ENCODE peak calls at places on chromosome 14, in six cellular contexts. L is foreskin fibroblast, F is breast epithelium, Q is heart right ventricle, W is HepG2, B is AG09309. A is an unnamed sample.

GRCh38 chr14:57831981-57832380 is 33.9 kb downstream of the SLC35F4 start:
- DNase-seq in L (no peak), F (no peak), Q (no peak), W (no peak), B (no peak), A (no peak)

GRCh38 chr14:77607741-77608302 is 8.6 kb downstream of the SPTLC2 start:
- DNase-seq in L (no peak), F (no peak), Q (no peak), W (no peak), B (no peak), A (no peak)

GRCh38 chr14:56715938-56716337 is 94.3 kb downstream of the OTX2 start:
- DNase-seq in L (no peak), F (no peak), Q (no peak), W (no peak), B (no peak), A (no peak)

GRCh38 chr14:35956376-35957000 is 130.3 kb downstream of the BRMS1L start:
- DNase-seq in L (no peak), F (no peak), Q (no peak), W (no peak), B (no peak), A (no peak)

GRCh38 chr14:69775012-69775411 is 8.1 kb downstream of the SRSF5 start:
- DNase-seq in L (no peak), F (no peak), Q (no peak), W (no peak), B (no peak), A (no peak)

GRCh38 chr14:87332001-87332400 is 661.0 kb downstream of the GALC start:
- DNase-seq in L (peak; percentile 88), F (no peak), Q (no peak), W (no peak), B (no peak), A (no peak)

GRCh38 chr14:48586099-48586498 is 910.7 kb upstream of the MDGA2 start:
- DNase-seq in L (no peak), F (no peak), Q (no peak), W (no peak), B (no peak), A (no peak)

GRCh38 chr14:89746654-89747053 is 207.9 kb downstream of the EFCAB11 start:
- DNase-seq in L (no peak), F (no peak), Q (no peak), W (no peak), B (no peak), A (no peak)

GRCh38 chr14:76546426-76547221 is 170.7 kb downstream of the ESRRB start:
- DNase-seq in L (no peak), F (no peak), Q (no peak), W (peak; percentile 25), B (no peak), A (no peak)

GRCh38 chr14:89190779-89191513 is 226.1 kb downstream of the FOXN3 start:
- DNase-seq in L (peak; percentile 57), F (no peak), Q (no peak), W (no peak), B (no peak), A (no peak)

GRCh38 chr14:87745507-87746118 is 247.4 kb downstream of the GALC start:
- DNase-seq in L (peak; percentile 51), F (no peak), Q (no peak), W (peak; percentile 23), B (no peak), A (peak; percentile 7)

GRCh38 chr14:36520601-36521525 is 831 bp upstream of the NKX2-1 start:
- DNase-seq in L (peak; percentile 45), F (no peak), Q (no peak), W (peak; percentile 44), B (no peak), A (no peak)

GRCh38 chr14:26873556-26873955 is 275.7 kb upstream of the NOVA1 start:
- DNase-seq in L (no peak), F (no peak), Q (no peak), W (no peak), B (no peak), A (no peak)

GRCh38 chr14:73612339-73613045 is at the start of gene ACOT6:
- DNase-seq in L (peak; percentile 84), F (peak; percentile 76), Q (peak; percentile 73), W (peak; percentile 79), B (peak; percentile 17), A (peak; percentile 29)

GRCh38 chr14:77580477-77580876 is 36.0 kb downstream of the SPTLC2 start:
- DNase-seq in L (no peak), F (no peak), Q (no peak), W (no peak), B (no peak), A (no peak)

GRCh38 chr14:72663956-72664650 is 229.8 kb downstream of the DPF3 start:
- DNase-seq in L (no peak), F (no peak), Q (no peak), W (no peak), B (no peak), A (no peak)

GRCh38 chr14:54651018-54651351 is 84.1 kb downstream of the SAMD4A start:
- DNase-seq in L (no peak), F (no peak), Q (no peak), W (no peak), B (no peak), A (no peak)

GRCh38 chr14:90812109-90812508 is 4.1 kb downstream of the TTC7B start:
- DNase-seq in L (no peak), F (no peak), Q (no peak), W (no peak), B (no peak), A (no peak)

GRCh38 chr14:51639668-51640316 is 11.9 kb upstream of the FRMD6 start:
- DNase-seq in L (no peak), F (no peak), Q (no peak), W (no peak), B (no peak), A (no peak)

GRCh38 chr14:104333903-104334811 is 195.8 kb downstream of the KIF26A start:
- DNase-seq in L (no peak), F (peak; percentile 43), Q (no peak), W (no peak), B (no peak), A (no peak)

GRCh38 chr14:38481939-38482678 is 226.2 kb upstream of the CLEC14A start:
- DNase-seq in L (peak; percentile 72), F (no peak), Q (no peak), W (no peak), B (peak; percentile 8), A (no peak)

GRCh38 chr14:69108358-69108757 is 44.6 kb downstream of the DCAF5 start:
- DNase-seq in L (no peak), F (no peak), Q (no peak), W (no peak), B (no peak), A (no peak)

GRCh38 chr14:77584809-77585208 is 31.6 kb downstream of the SPTLC2 start:
- DNase-seq in L (no peak), F (no peak), Q (no peak), W (no peak), B (no peak), A (no peak)

GRCh38 chr14:85528882-85529585 is 910 bp upstream of the FLRT2 start:
- DNase-seq in L (peak; percentile 90), F (no peak), Q (no peak), W (no peak), B (no peak), A (no peak)

GRCh38 chr14:106442857-106443256 is 916.5 kb downstream of the TMEM121 start:
- DNase-seq in L (no peak), F (no peak), Q (no peak), W (no peak), B (no peak), A (peak; percentile 40)
- TF ChIP-seq CTCF in L (no peak), F (no peak), Q (no peak), W (no peak), B (no peak), A (peak; percentile 54)

DNA sequence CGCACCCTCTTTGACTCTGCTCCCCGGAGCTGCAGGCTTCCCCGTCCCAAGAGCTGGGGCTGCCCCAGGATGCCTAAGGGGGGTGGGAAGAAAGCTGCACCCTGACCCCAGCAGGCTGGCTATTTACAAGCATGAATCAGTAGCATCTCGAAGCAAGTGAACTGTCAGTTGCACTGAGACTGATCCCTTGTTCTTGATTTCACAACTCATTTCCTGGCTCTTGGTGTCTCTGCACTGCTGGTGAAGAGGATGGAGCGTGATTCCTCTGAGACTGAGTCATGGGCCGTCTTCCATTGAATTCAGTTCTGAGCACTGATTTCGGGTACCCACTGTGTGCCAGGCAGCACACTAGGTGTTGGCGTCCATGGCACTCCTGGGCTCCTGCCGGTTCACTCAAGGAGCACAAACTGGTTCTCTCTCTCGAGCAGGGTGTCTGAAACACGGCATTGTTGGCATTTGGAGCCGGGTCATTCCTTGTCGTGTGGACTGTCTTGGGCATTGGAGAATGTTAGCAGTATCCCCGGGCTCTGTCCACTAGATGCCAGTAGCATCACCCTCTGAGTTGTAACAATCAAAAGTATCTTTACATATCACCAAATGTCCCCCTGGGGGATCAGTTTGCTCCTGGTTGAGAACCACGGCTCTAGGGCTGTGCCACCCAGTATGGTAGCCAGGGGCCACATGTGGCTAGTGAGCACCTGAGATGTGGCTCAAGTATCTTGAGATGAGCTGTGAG is 86.9 kb downstream of the RIN3 start:
- DNase-seq in L (peak; percentile 84), F (no peak), Q (no peak), W (no peak), B (peak; percentile 77), A (no peak)
- TF ChIP-seq CTCF in L (peak; percentile 7), F (no peak), Q (no peak), W (no peak), B (peak; percentile 45), A (no peak)

GRCh38 chr14:67285876-67286452 is 44.7 kb downstream of the PALS1 start:
- DNase-seq in L (peak; percentile 56), F (no peak), Q (no peak), W (peak; percentile 25), B (peak; percentile 31), A (peak; percentile 13)
- TF ChIP-seq CTCF in L (peak; percentile 27), F (peak; percentile 43), Q (peak; percentile 69), W (peak; percentile 33), B (no peak), A (peak; percentile 22)

DNA sequence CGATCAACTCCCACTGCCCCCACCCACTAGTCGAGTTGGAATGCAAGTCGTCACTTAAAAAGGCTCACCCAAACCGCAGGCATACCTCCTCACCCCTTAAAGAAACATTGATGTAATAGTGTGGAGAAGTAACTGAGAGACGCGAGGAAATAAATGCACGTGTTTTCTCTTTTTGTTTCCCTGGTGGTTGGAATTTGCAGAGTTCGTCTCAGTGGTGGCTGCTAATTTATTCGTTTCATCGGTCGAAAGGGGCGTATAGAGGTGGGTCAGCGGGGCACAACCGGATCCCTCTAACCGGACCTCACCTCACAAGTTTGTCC is 5.1 kb upstream of the NPAS3 start:
- DNase-seq in L (peak; percentile 52), F (no peak), Q (no peak), W (no peak), B (no peak), A (no peak)
- TF ChIP-seq CTCF in L (peak; percentile 33), F (peak; percentile 37), Q (no peak), W (no peak), B (peak; percentile 20), A (no peak)

A was measured in MM.1S.